ENCODE peak calls at places on chromosomes 13 and 19, in ten cellular contexts. One of them, this sample, is unnamed.
A peak's percentile ranks its signal among the peaks of the same experiment; 100 is the strongest.

GRCh38 chr13:47220453-47221150 is 323.7 kb upstream of the HTR2A start:
- DNase-seq in body of pancreas: no peak
- DNase-seq in right lobe of liver: no peak
- DNase-seq in suprapubic skin: no peak
- DNase-seq in gastrocnemius medialis: no peak
- DNase-seq in heart left ventricle: no peak
- DNase-seq in lower leg skin: no peak
- DNase-seq in H54: no peak
- DNase-seq in ovary: no peak
- DNase-seq in upper lobe of left lung: no peak
- DNase-seq in this sample: no peak

GRCh38 chr13:113453962-113454361 is 674 bp upstream of the ADPRHL1 start:
- DNase-seq in suprapubic skin: no peak
- DNase-seq in heart left ventricle: no peak
- DNase-seq in ovary: no peak
- DNase-seq in right lobe of liver: no peak
- DNase-seq in body of pancreas: no peak
- DNase-seq in lower leg skin: peak; percentile 52
- DNase-seq in upper lobe of left lung: no peak
- DNase-seq in H54: no peak
- DNase-seq in gastrocnemius medialis: no peak
- DNase-seq in this sample: no peak

GRCh38 chr13:50915562-50915961 is 6.0 kb downstream of the RNASEH2B start:
- DNase-seq in H54: no peak
- DNase-seq in lower leg skin: no peak
- DNase-seq in gastrocnemius medialis: no peak
- DNase-seq in heart left ventricle: no peak
- DNase-seq in body of pancreas: no peak
- DNase-seq in right lobe of liver: no peak
- DNase-seq in suprapubic skin: no peak
- DNase-seq in upper lobe of left lung: no peak
- DNase-seq in ovary: no peak
- DNase-seq in this sample: no peak

GRCh38 chr13:72726721-72727416 is 560 bp downstream of the MZT1 start:
- DNase-seq in right lobe of liver: peak; percentile 62
- DNase-seq in ovary: peak; percentile 41
- DNase-seq in gastrocnemius medialis: no peak
- DNase-seq in H54: peak; percentile 30
- DNase-seq in lower leg skin: peak; percentile 88
- DNase-seq in suprapubic skin: peak; percentile 77
- DNase-seq in heart left ventricle: peak; percentile 34
- DNase-seq in body of pancreas: peak; percentile 45
- DNase-seq in upper lobe of left lung: peak; percentile 91
- DNase-seq in this sample: no peak

GRCh38 chr19:51726049-51726448 is 2.3 kb upstream of the HAS1 start:
- DNase-seq in suprapubic skin: peak; percentile 90
- DNase-seq in right lobe of liver: no peak
- DNase-seq in H54: no peak
- DNase-seq in ovary: peak; percentile 71
- DNase-seq in gastrocnemius medialis: no peak
- DNase-seq in heart left ventricle: peak; percentile 32
- DNase-seq in upper lobe of left lung: peak; percentile 88
- DNase-seq in lower leg skin: peak; percentile 94
- DNase-seq in body of pancreas: no peak
- DNase-seq in this sample: no peak

GRCh38 chr19:15498910-15499309 is 9.4 kb upstream of the CYP4F22 start:
- DNase-seq in upper lobe of left lung: no peak
- DNase-seq in suprapubic skin: no peak
- DNase-seq in lower leg skin: no peak
- DNase-seq in H54: peak; percentile 68
- DNase-seq in body of pancreas: no peak
- DNase-seq in heart left ventricle: no peak
- DNase-seq in ovary: no peak
- DNase-seq in gastrocnemius medialis: no peak
- DNase-seq in right lobe of liver: peak; percentile 43
- DNase-seq in this sample: no peak

GRCh38 chr13:99558570-99559180 is 57.4 kb downstream of the TM9SF2 start:
- DNase-seq in lower leg skin: no peak
- DNase-seq in H54: no peak
- DNase-seq in heart left ventricle: no peak
- DNase-seq in upper lobe of left lung: no peak
- DNase-seq in right lobe of liver: no peak
- DNase-seq in suprapubic skin: no peak
- DNase-seq in body of pancreas: no peak
- DNase-seq in ovary: no peak
- DNase-seq in gastrocnemius medialis: no peak
- DNase-seq in this sample: no peak

GRCh38 chr19:32017341-32017948 is 328.0 kb upstream of the ZNF507 start:
- DNase-seq in body of pancreas: no peak
- DNase-seq in heart left ventricle: no peak
- DNase-seq in upper lobe of left lung: no peak
- DNase-seq in right lobe of liver: no peak
- DNase-seq in ovary: no peak
- DNase-seq in H54: no peak
- DNase-seq in lower leg skin: no peak
- DNase-seq in suprapubic skin: no peak
- DNase-seq in gastrocnemius medialis: no peak
- DNase-seq in this sample: no peak

GRCh38 chr13:51978836-51979556 is 32.3 kb downstream of the ATP7B start:
- DNase-seq in lower leg skin: no peak
- DNase-seq in gastrocnemius medialis: no peak
- DNase-seq in body of pancreas: no peak
- DNase-seq in ovary: no peak
- DNase-seq in upper lobe of left lung: no peak
- DNase-seq in H54: no peak
- DNase-seq in heart left ventricle: no peak
- DNase-seq in right lobe of liver: peak; percentile 39
- DNase-seq in suprapubic skin: no peak
- DNase-seq in this sample: no peak

GRCh38 chr13:35213911-35214310 is 262.6 kb downstream of the MAB21L1 start:
- DNase-seq in suprapubic skin: no peak
- DNase-seq in lower leg skin: no peak
- DNase-seq in ovary: no peak
- DNase-seq in body of pancreas: no peak
- DNase-seq in upper lobe of left lung: no peak
- DNase-seq in heart left ventricle: no peak
- DNase-seq in gastrocnemius medialis: no peak
- DNase-seq in H54: no peak
- DNase-seq in right lobe of liver: no peak
- DNase-seq in this sample: no peak

GRCh38 chr13:91017031-91017668 is 330.3 kb upstream of the MIR17HG start:
- DNase-seq in upper lobe of left lung: no peak
- DNase-seq in suprapubic skin: no peak
- DNase-seq in right lobe of liver: peak; percentile 19
- DNase-seq in lower leg skin: no peak
- DNase-seq in H54: peak; percentile 30
- DNase-seq in ovary: no peak
- DNase-seq in gastrocnemius medialis: no peak
- DNase-seq in heart left ventricle: no peak
- DNase-seq in body of pancreas: peak; percentile 57
- DNase-seq in this sample: no peak

GRCh38 chr19:652467-653389 is 10.3 kb downstream of the RNF126 start:
- DNase-seq in H54: no peak
- DNase-seq in lower leg skin: no peak
- DNase-seq in gastrocnemius medialis: no peak
- DNase-seq in upper lobe of left lung: peak; percentile 75
- DNase-seq in ovary: no peak
- DNase-seq in heart left ventricle: no peak
- DNase-seq in suprapubic skin: no peak
- DNase-seq in body of pancreas: no peak
- DNase-seq in right lobe of liver: no peak
- DNase-seq in this sample: no peak

DNA sequence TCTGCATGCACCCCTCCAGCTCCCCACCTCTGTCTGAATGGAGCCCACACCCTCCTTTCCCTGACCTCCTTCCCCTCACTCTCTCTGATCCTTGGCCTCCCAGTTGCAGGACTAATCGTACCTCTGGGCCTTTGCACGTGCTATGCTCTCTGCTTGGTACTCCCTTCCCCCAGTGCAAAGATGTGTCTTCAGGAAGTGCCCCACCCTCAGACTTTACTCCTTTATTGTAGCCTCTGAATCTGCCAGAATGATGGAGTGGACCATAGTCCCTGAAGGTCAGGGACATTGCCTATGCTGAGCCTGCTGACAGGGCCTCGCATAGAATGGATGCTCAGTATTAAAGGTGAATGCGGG is 1.3 kb upstream of the JUND start:
- DNase-seq in upper lobe of left lung: no peak
- DNase-seq in suprapubic skin: no peak
- DNase-seq in body of pancreas: no peak
- DNase-seq in ovary: no peak
- DNase-seq in gastrocnemius medialis: no peak
- DNase-seq in H54: no peak
- DNase-seq in heart left ventricle: no peak
- DNase-seq in right lobe of liver: no peak
- DNase-seq in lower leg skin: no peak
- DNase-seq in this sample: no peak
- TF ChIP-seq POLR2A in upper lobe of left lung: no peak
- TF ChIP-seq POLR2A in suprapubic skin: no peak
- TF ChIP-seq POLR2A in body of pancreas: no peak
- TF ChIP-seq POLR2A in ovary: no peak
- TF ChIP-seq POLR2A in gastrocnemius medialis: no peak
- TF ChIP-seq POLR2A in H54: no peak
- TF ChIP-seq POLR2A in heart left ventricle: no peak
- TF ChIP-seq POLR2A in right lobe of liver: no peak
- TF ChIP-seq POLR2A in lower leg skin: no peak
- TF ChIP-seq POLR2A in this sample: no peak

GRCh38 chr19:55254625-55254977 is 4.2 kb downstream of the PPP6R1 start:
- DNase-seq in H54: no peak
- DNase-seq in body of pancreas: no peak
- DNase-seq in lower leg skin: no peak
- DNase-seq in gastrocnemius medialis: no peak
- DNase-seq in upper lobe of left lung: no peak
- DNase-seq in ovary: no peak
- DNase-seq in heart left ventricle: no peak
- DNase-seq in right lobe of liver: no peak
- DNase-seq in suprapubic skin: no peak
- DNase-seq in this sample: no peak
- TF ChIP-seq POLR2A in H54: no peak
- TF ChIP-seq POLR2A in body of pancreas: no peak
- TF ChIP-seq POLR2A in lower leg skin: no peak
- TF ChIP-seq POLR2A in gastrocnemius medialis: no peak
- TF ChIP-seq POLR2A in upper lobe of left lung: no peak
- TF ChIP-seq POLR2A in ovary: no peak
- TF ChIP-seq POLR2A in heart left ventricle: no peak
- TF ChIP-seq POLR2A in right lobe of liver: no peak
- TF ChIP-seq POLR2A in suprapubic skin: no peak
- TF ChIP-seq POLR2A in this sample: no peak

GRCh38 chr19:9768175-9769112 is at the start of gene ZNF846:
- DNase-seq in right lobe of liver: peak; percentile 94
- DNase-seq in upper lobe of left lung: peak; percentile 99
- DNase-seq in lower leg skin: peak; percentile 98
- DNase-seq in gastrocnemius medialis: peak; percentile 87
- DNase-seq in suprapubic skin: peak; percentile 95
- DNase-seq in ovary: peak; percentile 91
- DNase-seq in body of pancreas: peak; percentile 93
- DNase-seq in heart left ventricle: peak; percentile 93
- DNase-seq in H54: peak; percentile 95
- DNase-seq in this sample: peak; percentile 81
- TF ChIP-seq POLR2A in right lobe of liver: peak; percentile 49
- TF ChIP-seq POLR2A in upper lobe of left lung: peak; percentile 60
- TF ChIP-seq POLR2A in lower leg skin: no peak
- TF ChIP-seq POLR2A in gastrocnemius medialis: peak; percentile 42
- TF ChIP-seq POLR2A in suprapubic skin: peak; percentile 49
- TF ChIP-seq POLR2A in ovary: peak; percentile 59
- TF ChIP-seq POLR2A in body of pancreas: peak; percentile 28
- TF ChIP-seq POLR2A in heart left ventricle: peak; percentile 62
- TF ChIP-seq POLR2A in H54: peak; percentile 74
- TF ChIP-seq POLR2A in this sample: peak; percentile 61

GRCh38 chr13:40789275-40790231 is at the start of gene SLC25A15:
- DNase-seq in body of pancreas: peak; percentile 86
- DNase-seq in ovary: peak; percentile 73
- DNase-seq in lower leg skin: peak; percentile 92
- DNase-seq in H54: peak; percentile 58
- DNase-seq in heart left ventricle: peak; percentile 86
- DNase-seq in right lobe of liver: peak; percentile 92
- DNase-seq in suprapubic skin: peak; percentile 84
- DNase-seq in upper lobe of left lung: peak; percentile 96
- DNase-seq in gastrocnemius medialis: peak; percentile 67
- DNase-seq in this sample: peak; percentile 50
- TF ChIP-seq POLR2A in body of pancreas: peak; percentile 77
- TF ChIP-seq POLR2A in ovary: no peak
- TF ChIP-seq POLR2A in lower leg skin: no peak
- TF ChIP-seq POLR2A in H54: peak; percentile 69
- TF ChIP-seq POLR2A in heart left ventricle: peak; percentile 37
- TF ChIP-seq POLR2A in right lobe of liver: peak; percentile 98
- TF ChIP-seq POLR2A in suprapubic skin: peak; percentile 20
- TF ChIP-seq POLR2A in upper lobe of left lung: peak; percentile 51
- TF ChIP-seq POLR2A in gastrocnemius medialis: peak; percentile 37
- TF ChIP-seq POLR2A in this sample: peak; percentile 39

DNA sequence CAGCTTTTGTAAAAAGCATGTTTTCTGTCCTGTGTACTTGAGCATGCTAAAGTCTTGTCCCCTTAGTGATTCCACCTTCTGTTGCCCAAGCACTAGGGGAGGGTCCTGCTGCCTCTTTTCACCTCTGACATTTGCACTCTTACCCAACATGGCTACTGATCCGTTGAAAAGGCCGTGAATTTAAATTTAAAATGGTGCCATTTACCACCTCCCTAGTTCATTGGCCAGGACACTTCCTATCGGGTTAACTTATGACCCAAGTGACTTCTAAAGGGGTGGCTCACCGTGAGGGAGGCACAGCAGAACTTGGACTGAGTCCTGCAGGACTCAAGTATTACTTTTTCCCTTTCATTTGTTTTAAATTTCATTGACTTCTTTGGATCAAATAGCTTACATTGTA is 33.3 kb upstream of the CEACAM21 start:
- DNase-seq in heart left ventricle: no peak
- DNase-seq in gastrocnemius medialis: no peak
- DNase-seq in body of pancreas: no peak
- DNase-seq in lower leg skin: no peak
- DNase-seq in H54: no peak
- DNase-seq in suprapubic skin: no peak
- DNase-seq in right lobe of liver: no peak
- DNase-seq in upper lobe of left lung: no peak
- DNase-seq in ovary: no peak
- DNase-seq in this sample: no peak
- TF ChIP-seq POLR2A in heart left ventricle: no peak
- TF ChIP-seq POLR2A in gastrocnemius medialis: no peak
- TF ChIP-seq POLR2A in body of pancreas: no peak
- TF ChIP-seq POLR2A in lower leg skin: no peak
- TF ChIP-seq POLR2A in H54: no peak
- TF ChIP-seq POLR2A in suprapubic skin: no peak
- TF ChIP-seq POLR2A in right lobe of liver: no peak
- TF ChIP-seq POLR2A in upper lobe of left lung: no peak
- TF ChIP-seq POLR2A in ovary: no peak
- TF ChIP-seq POLR2A in this sample: no peak